ENCODE peak calls at places on chromosomes 2 and 18, in nine cellular contexts. One of them, this sample, is unnamed.

GRCh38 chr2:39488450-39488849 is 51.4 kb upstream of the MAP4K3 start:
- DNase-seq in PC-3: peak; percentile 78
- DNase-seq in tibial nerve: no peak
- DNase-seq in transverse colon: no peak
- DNase-seq in psoas muscle: no peak
- DNase-seq in neural progenitor cell: no peak
- DNase-seq in AG09309: peak; percentile 74
- DNase-seq in osteocyte: no peak
- DNase-seq in mesothelial cell of epicardium: no peak
- DNase-seq in this sample: no peak

GRCh38 chr2:1656961-1657841 is 87.1 kb downstream of the PXDN start:
- DNase-seq in PC-3: no peak
- DNase-seq in tibial nerve: no peak
- DNase-seq in transverse colon: peak; percentile 6
- DNase-seq in psoas muscle: no peak
- DNase-seq in neural progenitor cell: no peak
- DNase-seq in AG09309: no peak
- DNase-seq in osteocyte: peak; percentile 77
- DNase-seq in mesothelial cell of epicardium: no peak
- DNase-seq in this sample: no peak

GRCh38 chr2:178152033-178152432 is 39.8 kb downstream of the RBM45 start:
- DNase-seq in PC-3: no peak
- DNase-seq in tibial nerve: no peak
- DNase-seq in transverse colon: no peak
- DNase-seq in psoas muscle: no peak
- DNase-seq in neural progenitor cell: no peak
- DNase-seq in AG09309: no peak
- DNase-seq in osteocyte: no peak
- DNase-seq in mesothelial cell of epicardium: no peak
- DNase-seq in this sample: no peak

GRCh38 chr2:213475433-213475832 is 191.2 kb downstream of the SPAG16 start:
- DNase-seq in PC-3: no peak
- DNase-seq in tibial nerve: no peak
- DNase-seq in transverse colon: no peak
- DNase-seq in psoas muscle: no peak
- DNase-seq in neural progenitor cell: peak; percentile 6
- DNase-seq in AG09309: no peak
- DNase-seq in osteocyte: no peak
- DNase-seq in mesothelial cell of epicardium: no peak
- DNase-seq in this sample: no peak

GRCh38 chr2:238092486-238093035 is 7.6 kb upstream of the ESPNL start:
- DNase-seq in PC-3: no peak
- DNase-seq in tibial nerve: no peak
- DNase-seq in transverse colon: no peak
- DNase-seq in psoas muscle: no peak
- DNase-seq in neural progenitor cell: no peak
- DNase-seq in AG09309: no peak
- DNase-seq in osteocyte: peak; percentile 76
- DNase-seq in mesothelial cell of epicardium: no peak
- DNase-seq in this sample: no peak

GRCh38 chr2:64861338-64862000 is 127.7 kb upstream of the SLC1A4 start:
- DNase-seq in PC-3: no peak
- DNase-seq in tibial nerve: no peak
- DNase-seq in transverse colon: no peak
- DNase-seq in psoas muscle: no peak
- DNase-seq in neural progenitor cell: no peak
- DNase-seq in AG09309: no peak
- DNase-seq in osteocyte: no peak
- DNase-seq in mesothelial cell of epicardium: no peak
- DNase-seq in this sample: peak; percentile 67

GRCh38 chr2:120499784-120500495 is 154.0 kb downstream of the INHBB start:
- DNase-seq in PC-3: peak; percentile 37
- DNase-seq in tibial nerve: no peak
- DNase-seq in transverse colon: no peak
- DNase-seq in psoas muscle: peak; percentile 64
- DNase-seq in neural progenitor cell: no peak
- DNase-seq in AG09309: no peak
- DNase-seq in osteocyte: no peak
- DNase-seq in mesothelial cell of epicardium: no peak
- DNase-seq in this sample: no peak

GRCh38 chr2:213980883-213981282 is 430.0 kb upstream of the VWC2L start:
- DNase-seq in PC-3: no peak
- DNase-seq in tibial nerve: no peak
- DNase-seq in transverse colon: no peak
- DNase-seq in psoas muscle: no peak
- DNase-seq in neural progenitor cell: no peak
- DNase-seq in AG09309: no peak
- DNase-seq in osteocyte: no peak
- DNase-seq in mesothelial cell of epicardium: no peak
- DNase-seq in this sample: no peak

GRCh38 chr2:2877427-2877826 is 500.2 kb downstream of the EIPR1 start:
- DNase-seq in PC-3: no peak
- DNase-seq in tibial nerve: no peak
- DNase-seq in transverse colon: no peak
- DNase-seq in psoas muscle: no peak
- DNase-seq in neural progenitor cell: no peak
- DNase-seq in AG09309: no peak
- DNase-seq in osteocyte: no peak
- DNase-seq in mesothelial cell of epicardium: no peak
- DNase-seq in this sample: no peak

GRCh38 chr2:219614076-219614860 is 13.2 kb upstream of the SLC4A3 start:
- DNase-seq in PC-3: no peak
- DNase-seq in tibial nerve: no peak
- DNase-seq in transverse colon: no peak
- DNase-seq in psoas muscle: no peak
- DNase-seq in neural progenitor cell: no peak
- DNase-seq in AG09309: no peak
- DNase-seq in osteocyte: no peak
- DNase-seq in mesothelial cell of epicardium: no peak
- DNase-seq in this sample: no peak

GRCh38 chr18:76307293-76307690 is 187.8 kb downstream of the ZNF516 start:
- DNase-seq in PC-3: no peak
- DNase-seq in tibial nerve: no peak
- DNase-seq in transverse colon: no peak
- DNase-seq in psoas muscle: no peak
- DNase-seq in neural progenitor cell: no peak
- DNase-seq in AG09309: no peak
- DNase-seq in osteocyte: no peak
- DNase-seq in mesothelial cell of epicardium: no peak
- DNase-seq in this sample: no peak

GRCh38 chr18:76306685-76307292 is 188.3 kb downstream of the ZNF516 start:
- DNase-seq in PC-3: no peak
- DNase-seq in tibial nerve: no peak
- DNase-seq in transverse colon: no peak
- DNase-seq in psoas muscle: no peak
- DNase-seq in neural progenitor cell: peak; percentile 15
- DNase-seq in AG09309: no peak
- DNase-seq in osteocyte: no peak
- DNase-seq in mesothelial cell of epicardium: no peak
- DNase-seq in this sample: no peak
- TF ChIP-seq CTCF in PC-3: no peak
- TF ChIP-seq CTCF in tibial nerve: no peak
- TF ChIP-seq CTCF in transverse colon: no peak
- TF ChIP-seq CTCF in psoas muscle: no peak
- TF ChIP-seq CTCF in neural progenitor cell: peak; percentile 53
- TF ChIP-seq CTCF in AG09309: peak; percentile 3
- TF ChIP-seq CTCF in osteocyte: no peak
- TF ChIP-seq CTCF in mesothelial cell of epicardium: peak; percentile 33
- TF ChIP-seq CTCF in this sample: no peak

GRCh38 chr2:149487189-149487588 is 100.4 kb downstream of the MMADHC start:
- DNase-seq in PC-3: peak; percentile 6
- DNase-seq in tibial nerve: no peak
- DNase-seq in transverse colon: no peak
- DNase-seq in psoas muscle: no peak
- DNase-seq in neural progenitor cell: no peak
- DNase-seq in AG09309: no peak
- DNase-seq in osteocyte: no peak
- DNase-seq in mesothelial cell of epicardium: no peak
- DNase-seq in this sample: no peak
- TF ChIP-seq CTCF in PC-3: peak; percentile 52
- TF ChIP-seq CTCF in tibial nerve: no peak
- TF ChIP-seq CTCF in transverse colon: no peak
- TF ChIP-seq CTCF in psoas muscle: no peak
- TF ChIP-seq CTCF in neural progenitor cell: no peak
- TF ChIP-seq CTCF in AG09309: peak; percentile 22
- TF ChIP-seq CTCF in osteocyte: peak; percentile 17
- TF ChIP-seq CTCF in mesothelial cell of epicardium: no peak
- TF ChIP-seq CTCF in this sample: no peak

GRCh38 chr2:144452169-144453038 is 67.5 kb downstream of the ZEB2 start:
- DNase-seq in PC-3: peak; percentile 14
- DNase-seq in tibial nerve: no peak
- DNase-seq in transverse colon: no peak
- DNase-seq in psoas muscle: no peak
- DNase-seq in neural progenitor cell: peak; percentile 82
- DNase-seq in AG09309: no peak
- DNase-seq in osteocyte: no peak
- DNase-seq in mesothelial cell of epicardium: no peak
- DNase-seq in this sample: no peak
- TF ChIP-seq CTCF in PC-3: no peak
- TF ChIP-seq CTCF in tibial nerve: peak; percentile 12
- TF ChIP-seq CTCF in transverse colon: no peak
- TF ChIP-seq CTCF in psoas muscle: peak; percentile 29
- TF ChIP-seq CTCF in neural progenitor cell: peak; percentile 43
- TF ChIP-seq CTCF in AG09309: peak; percentile 15
- TF ChIP-seq CTCF in osteocyte: peak; percentile 37
- TF ChIP-seq CTCF in mesothelial cell of epicardium: peak; percentile 38
- TF ChIP-seq CTCF in this sample: no peak

DNA sequence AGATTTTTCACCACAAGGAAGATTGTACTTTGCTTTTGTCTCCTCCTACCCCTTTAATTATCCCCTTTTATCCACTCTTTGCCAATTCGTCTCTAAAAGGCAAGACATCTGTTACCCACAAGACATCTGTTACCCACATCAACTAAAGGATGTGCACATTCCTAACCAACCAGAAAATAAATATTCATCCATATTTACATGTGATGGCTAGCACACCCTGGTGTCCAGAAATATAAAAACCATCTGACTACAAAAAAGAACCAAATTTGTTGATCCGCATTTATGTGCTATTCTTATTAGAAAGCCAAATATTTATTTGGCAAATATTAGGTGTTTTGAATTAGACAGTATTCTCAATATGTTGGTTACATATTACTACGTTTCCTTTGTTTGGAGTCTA is 35.7 kb downstream of the ACVR1C start:
- DNase-seq in PC-3: peak; percentile 57
- DNase-seq in tibial nerve: no peak
- DNase-seq in transverse colon: no peak
- DNase-seq in psoas muscle: no peak
- DNase-seq in neural progenitor cell: no peak
- DNase-seq in AG09309: peak; percentile 18
- DNase-seq in osteocyte: no peak
- DNase-seq in mesothelial cell of epicardium: no peak
- DNase-seq in this sample: no peak
- TF ChIP-seq CTCF in PC-3: peak; percentile 76
- TF ChIP-seq CTCF in tibial nerve: no peak
- TF ChIP-seq CTCF in transverse colon: no peak
- TF ChIP-seq CTCF in psoas muscle: no peak
- TF ChIP-seq CTCF in neural progenitor cell: peak; percentile 20
- TF ChIP-seq CTCF in AG09309: peak; percentile 32
- TF ChIP-seq CTCF in osteocyte: peak; percentile 55
- TF ChIP-seq CTCF in mesothelial cell of epicardium: peak; percentile 19
- TF ChIP-seq CTCF in this sample: no peak

DNA sequence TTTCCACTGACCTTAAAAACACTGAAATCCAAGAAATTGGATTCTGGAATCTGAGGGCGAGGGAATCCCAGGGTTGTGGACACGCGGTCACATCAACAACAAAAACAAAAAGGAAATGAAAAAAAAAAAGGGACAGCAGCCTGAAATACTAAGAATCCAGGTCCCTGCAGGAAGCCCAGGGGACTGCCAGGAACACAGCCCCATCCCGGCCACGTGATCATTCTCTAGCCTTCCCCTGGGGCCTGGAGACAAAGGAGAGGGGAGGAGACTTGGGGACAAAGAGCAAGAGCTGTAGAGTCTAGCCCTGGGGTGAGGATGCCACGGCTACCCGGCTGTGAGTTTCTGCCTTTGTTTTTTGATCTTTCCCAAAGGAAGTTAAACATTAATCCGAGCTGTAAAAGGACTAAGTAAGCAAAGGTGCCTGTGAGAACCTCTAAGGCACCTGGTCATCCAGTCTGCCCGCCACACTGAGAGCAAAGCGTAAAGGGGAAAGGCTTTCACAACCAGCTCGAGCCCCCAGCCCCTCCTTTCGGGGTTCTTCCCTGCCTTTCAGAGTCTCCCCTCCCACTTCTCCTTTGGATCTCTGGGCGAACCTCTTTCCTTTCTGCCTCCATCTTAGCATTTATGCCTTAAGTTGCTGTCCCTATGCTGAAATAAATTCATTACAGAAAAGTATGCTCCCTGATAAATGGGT is 57.9 kb upstream of the MSH2 start:
- DNase-seq in PC-3: peak; percentile 90
- DNase-seq in tibial nerve: peak; percentile 17
- DNase-seq in transverse colon: peak; percentile 91
- DNase-seq in psoas muscle: peak; percentile 46
- DNase-seq in neural progenitor cell: peak; percentile 97
- DNase-seq in AG09309: no peak
- DNase-seq in osteocyte: no peak
- DNase-seq in mesothelial cell of epicardium: peak; percentile 69
- DNase-seq in this sample: no peak
- TF ChIP-seq CTCF in PC-3: peak; percentile 17
- TF ChIP-seq CTCF in tibial nerve: peak; percentile 26
- TF ChIP-seq CTCF in transverse colon: peak; percentile 20
- TF ChIP-seq CTCF in psoas muscle: no peak
- TF ChIP-seq CTCF in neural progenitor cell: peak; percentile 39
- TF ChIP-seq CTCF in AG09309: no peak
- TF ChIP-seq CTCF in osteocyte: no peak
- TF ChIP-seq CTCF in mesothelial cell of epicardium: peak; percentile 20
- TF ChIP-seq CTCF in this sample: no peak

GRCh38 chr2:102773149-102773706 is 11.4 kb downstream of the TMEM182 start:
- DNase-seq in PC-3: no peak
- DNase-seq in tibial nerve: no peak
- DNase-seq in transverse colon: no peak
- DNase-seq in psoas muscle: no peak
- DNase-seq in neural progenitor cell: no peak
- DNase-seq in AG09309: no peak
- DNase-seq in osteocyte: no peak
- DNase-seq in mesothelial cell of epicardium: no peak
- DNase-seq in this sample: no peak
- TF ChIP-seq CTCF in PC-3: no peak
- TF ChIP-seq CTCF in tibial nerve: no peak
- TF ChIP-seq CTCF in transverse colon: no peak
- TF ChIP-seq CTCF in psoas muscle: no peak
- TF ChIP-seq CTCF in neural progenitor cell: no peak
- TF ChIP-seq CTCF in AG09309: no peak
- TF ChIP-seq CTCF in osteocyte: no peak
- TF ChIP-seq CTCF in mesothelial cell of epicardium: no peak
- TF ChIP-seq CTCF in this sample: no peak

DNA sequence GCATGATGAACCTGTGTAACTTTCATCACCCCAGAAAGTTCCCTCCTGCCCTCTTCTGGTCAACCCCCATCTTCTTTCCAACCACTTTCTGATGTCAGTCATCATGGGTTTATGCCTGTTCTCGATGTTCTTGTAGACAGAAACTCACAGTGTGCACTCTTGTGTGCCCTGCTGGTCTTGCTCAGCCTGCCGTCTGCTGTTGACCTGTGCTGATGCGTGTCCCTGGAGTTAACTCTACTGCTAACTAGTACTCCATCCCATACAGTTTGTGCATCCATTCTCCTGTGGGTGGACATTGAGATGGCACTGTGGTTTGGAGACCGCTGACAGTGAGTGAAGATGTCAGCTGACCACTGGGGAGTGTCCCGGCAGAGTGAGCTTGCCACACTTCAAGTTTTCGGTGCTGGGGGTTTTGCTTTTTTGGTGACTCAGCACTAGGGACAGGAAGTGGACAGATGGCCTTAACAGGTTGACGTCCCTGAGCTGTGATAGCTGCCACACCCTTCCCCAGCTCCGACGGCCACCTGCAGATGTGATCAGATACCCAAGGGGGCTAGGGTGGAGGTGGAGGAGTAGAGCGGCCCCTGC is 14.8 kb downstream of the KLHL29 start:
- DNase-seq in PC-3: no peak
- DNase-seq in tibial nerve: no peak
- DNase-seq in transverse colon: no peak
- DNase-seq in psoas muscle: no peak
- DNase-seq in neural progenitor cell: no peak
- DNase-seq in AG09309: no peak
- DNase-seq in osteocyte: no peak
- DNase-seq in mesothelial cell of epicardium: no peak
- DNase-seq in this sample: peak; percentile 52
- TF ChIP-seq CTCF in PC-3: no peak
- TF ChIP-seq CTCF in tibial nerve: no peak
- TF ChIP-seq CTCF in transverse colon: no peak
- TF ChIP-seq CTCF in psoas muscle: no peak
- TF ChIP-seq CTCF in neural progenitor cell: no peak
- TF ChIP-seq CTCF in AG09309: no peak
- TF ChIP-seq CTCF in osteocyte: no peak
- TF ChIP-seq CTCF in mesothelial cell of epicardium: no peak
- TF ChIP-seq CTCF in this sample: no peak

This sample was measured in GM20000.